ENCODE peak calls at places on chromosomes 2 and 18, in four cellular contexts. N is fibroblast of lung, S is heart left ventricle, F is cardiac muscle cell. D is an unnamed sample.

GRCh38 chr2:118013221-118013723 is 598 bp downstream of the CCDC93 start:
- DNase-seq in F (no peak), N (no peak), S (peak; percentile 60), D (peak; percentile 46)

GRCh38 chr2:27314709-27315108 is 6.5 kb upstream of the UCN start:
- DNase-seq in N (no peak), S (peak; percentile 48), F (no peak), D (no peak)

GRCh38 chr2:158743899-158744298 is 51.2 kb upstream of the DAPL1 start:
- DNase-seq in N (no peak), F (no peak), S (no peak), D (no peak)

GRCh38 chr2:16223481-16224177 is 283.3 kb downstream of the MYCN start:
- DNase-seq in N (no peak), F (no peak), S (no peak), D (no peak)

GRCh38 chr2:159449504-159450124 is 163.1 kb upstream of the WDSUB1 start:
- DNase-seq in F (no peak), S (no peak), N (peak; percentile 6), D (no peak)

GRCh38 chr2:203687161-203687560 is 19.3 kb upstream of the CD28 start:
- DNase-seq in S (no peak), N (no peak), F (peak; percentile 26), D (no peak)

GRCh38 chr2:85062565-85062964 is 70.6 kb upstream of the TCF7L1 start:
- DNase-seq in N (peak; percentile 9), F (no peak), S (no peak), D (no peak)

GRCh38 chr2:184835081-184835728 is 236.9 kb downstream of the ZNF804A start:
- DNase-seq in F (peak; percentile 1), S (peak; percentile 26), N (peak; percentile 2), D (no peak)

GRCh38 chr2:6011871-6012380 is 319.7 kb downstream of the SOX11 start:
- DNase-seq in S (no peak), F (no peak), N (no peak), D (no peak)

GRCh38 chr2:240957656-240958365 is 40.6 kb upstream of the SNED1 start:
- DNase-seq in F (peak; percentile 53), S (peak; percentile 57), N (peak; percentile 52), D (peak; percentile 58)

GRCh38 chr18:59268722-59269562 is 4.3 kb downstream of the RAX start:
- DNase-seq in N (peak; percentile 25), F (peak; percentile 36), S (no peak), D (peak; percentile 28)

GRCh38 chr2:170578596-170578995 is 136.5 kb upstream of the SP5 start:
- DNase-seq in N (no peak), F (no peak), S (no peak), D (no peak)

GRCh38 chr2:170587117-170587516 is 128.0 kb upstream of the SP5 start:
- DNase-seq in N (no peak), S (no peak), F (no peak), D (no peak)

GRCh38 chr2:170585067-170585466 is 130.1 kb upstream of the SP5 start:
- DNase-seq in S (no peak), N (no peak), F (no peak), D (no peak)

GRCh38 chr2:170582747-170583463 is 132.2 kb upstream of the SP5 start:
- DNase-seq in S (no peak), F (no peak), N (no peak), D (no peak)

DNA sequence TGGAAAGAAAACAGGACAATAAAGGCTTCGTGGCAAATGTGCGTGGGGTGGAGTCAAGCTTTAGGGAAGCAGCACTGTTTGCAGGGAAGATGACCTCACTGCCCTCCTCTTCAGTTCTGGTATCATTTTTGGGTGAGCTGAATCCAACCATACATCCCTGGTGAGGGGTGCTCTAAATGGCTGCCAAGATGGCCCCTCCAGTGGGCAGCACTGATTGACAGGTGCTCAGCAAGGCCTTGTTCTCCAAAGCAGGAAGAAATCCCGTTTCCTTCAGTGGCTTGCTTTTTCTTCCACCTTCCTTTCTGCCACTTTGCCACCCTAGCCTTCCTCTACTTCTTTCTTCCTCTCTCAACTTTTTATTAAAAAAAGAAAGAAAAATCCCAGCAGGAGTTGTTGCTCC is 132.8 kb upstream of the SP5 start:
- DNase-seq in N (no peak), S (no peak), F (no peak), D (no peak)
- H3K27ac ChIP-seq in N (no peak overlapping the region), S (no peak overlapping the region), F (no peak overlapping the region), D (no peak overlapping the region)

GRCh38 chr18:25817571-25818237 is 272.7 kb downstream of the SS18 start:
- DNase-seq in F (no peak), N (no peak), S (no peak), D (no peak)

GRCh38 chr18:25815659-25816058 is 274.8 kb downstream of the SS18 start:
- DNase-seq in S (no peak), N (no peak), F (no peak), D (no peak)

GRCh38 chr18:25814841-25815458 is 275.5 kb downstream of the SS18 start:
- DNase-seq in F (no peak), S (no peak), N (no peak), D (no peak)

DNA sequence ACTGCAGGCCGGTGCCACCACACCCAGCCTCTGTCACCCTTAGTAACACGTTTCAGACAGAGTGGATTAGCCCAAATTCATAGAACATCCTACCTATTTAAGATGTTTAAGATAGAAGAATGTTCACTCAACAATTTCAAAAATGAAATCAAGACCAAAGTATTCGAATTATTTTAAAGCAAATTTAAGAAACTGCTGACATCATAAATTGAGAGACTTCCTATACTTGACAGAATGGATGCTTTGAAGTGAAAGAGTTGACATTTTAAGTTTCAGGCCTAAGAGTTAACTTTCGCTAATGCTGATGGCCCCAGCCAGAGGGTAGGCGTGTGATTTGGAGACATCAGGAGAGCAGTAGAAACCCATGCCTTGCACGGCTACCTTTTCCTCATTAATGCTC is 271.9 kb downstream of the SS18 start:
- DNase-seq in S (no peak), N (no peak), F (no peak), D (no peak)
- H3K4me3 ChIP-seq in S (no peak overlapping the region), N (no peak overlapping the region), F (no peak overlapping the region), D (no peak overlapping the region)

DNA sequence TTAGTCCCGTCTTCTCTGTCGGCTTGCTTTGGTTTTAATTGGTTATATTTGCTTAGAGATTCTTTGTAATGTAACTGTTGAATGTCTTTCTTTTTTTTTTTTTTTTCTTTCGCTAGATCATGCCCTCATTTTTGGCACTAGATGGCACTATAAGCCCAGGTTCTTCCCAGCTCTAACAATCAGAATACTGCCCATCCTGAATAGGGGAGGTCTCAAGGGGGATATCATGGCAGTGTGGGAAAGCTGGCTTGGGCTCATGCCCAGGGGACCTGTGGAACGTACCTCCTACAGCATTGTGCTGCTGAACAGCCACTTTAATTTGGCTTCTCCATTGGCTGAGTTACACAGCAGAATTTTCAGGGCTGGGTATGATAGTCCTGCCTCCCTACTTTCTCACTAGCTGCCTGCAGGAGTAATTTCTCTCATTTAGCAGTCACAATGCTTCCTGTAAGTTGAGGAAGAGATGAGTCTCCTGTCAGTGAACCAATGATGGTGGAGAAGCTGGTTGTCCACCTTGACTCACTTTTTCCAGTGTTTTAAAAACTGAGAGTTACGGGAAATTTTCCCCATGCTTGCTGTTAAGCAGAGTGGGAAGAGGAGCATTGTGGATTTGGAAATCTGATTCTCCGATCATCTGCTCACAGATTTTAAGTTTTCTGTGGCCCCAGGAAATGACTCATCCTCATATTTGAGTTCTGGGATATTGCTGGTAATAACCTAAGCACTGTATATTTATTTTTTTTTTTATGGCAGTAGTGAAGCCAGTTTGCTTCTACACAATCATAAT is 47.2 kb downstream of the RAD51AP2 start:
- DNase-seq in N (peak; percentile 79), S (no peak), F (peak; percentile 48), D (no peak)
- TF ChIP-seq CTCF in N (peak; percentile 34), S (no peak), F (peak; percentile 41), D (no peak)

DNA sequence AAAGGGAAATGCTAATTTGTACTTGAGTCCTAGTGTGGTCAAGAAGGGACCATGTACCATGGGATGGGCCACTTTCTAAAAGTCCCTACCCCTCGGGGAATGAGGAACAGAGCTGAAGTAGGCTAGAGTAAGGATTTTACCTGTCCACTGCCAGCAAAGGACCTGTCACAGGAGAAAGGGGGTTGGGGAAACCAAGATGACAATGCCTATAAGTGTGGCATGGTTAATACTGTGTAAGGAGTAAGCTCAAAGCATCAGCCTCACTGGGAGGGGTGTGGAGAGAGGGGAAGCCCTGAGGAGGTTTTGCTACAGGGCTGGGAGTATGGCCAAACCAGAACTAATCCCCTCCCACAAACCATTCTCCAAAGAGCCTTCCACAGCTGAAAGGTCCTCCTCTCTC is 15.8 kb downstream of the GKN2 start:
- DNase-seq in N (no peak), F (peak; percentile 33), S (no peak), D (no peak)
- H3K27ac ChIP-seq in N (no peak overlapping the region), F (no peak overlapping the region), S (no peak overlapping the region), D (no peak overlapping the region)

GRCh38 chr18:63140997-63141776 is 178.4 kb downstream of the BCL2 start:
- DNase-seq in S (no peak), N (no peak), F (no peak), D (no peak)
- H3K4me3 ChIP-seq in S (no peak overlapping the region), N (no peak overlapping the region), F (no peak overlapping the region), D (no peak overlapping the region)

GRCh38 chr2:109098921-109099273 is 30.1 kb upstream of the SH3RF3 start:
- DNase-seq in F (no peak), N (no peak), S (no peak), D (no peak)

GRCh38 chr2:109098251-109098920 is 30.6 kb upstream of the SH3RF3 start:
- DNase-seq in F (peak; percentile 71), S (no peak), N (peak; percentile 12), D (no peak)

GRCh38 chr2:109103286-109103685 is 25.7 kb upstream of the SH3RF3 start:
- DNase-seq in F (no peak), N (no peak), S (no peak), D (no peak)

GRCh38 chr2:109105113-109105512 is 23.9 kb upstream of the SH3RF3 start:
- DNase-seq in F (no peak), S (no peak), N (no peak), D (no peak)

DNA sequence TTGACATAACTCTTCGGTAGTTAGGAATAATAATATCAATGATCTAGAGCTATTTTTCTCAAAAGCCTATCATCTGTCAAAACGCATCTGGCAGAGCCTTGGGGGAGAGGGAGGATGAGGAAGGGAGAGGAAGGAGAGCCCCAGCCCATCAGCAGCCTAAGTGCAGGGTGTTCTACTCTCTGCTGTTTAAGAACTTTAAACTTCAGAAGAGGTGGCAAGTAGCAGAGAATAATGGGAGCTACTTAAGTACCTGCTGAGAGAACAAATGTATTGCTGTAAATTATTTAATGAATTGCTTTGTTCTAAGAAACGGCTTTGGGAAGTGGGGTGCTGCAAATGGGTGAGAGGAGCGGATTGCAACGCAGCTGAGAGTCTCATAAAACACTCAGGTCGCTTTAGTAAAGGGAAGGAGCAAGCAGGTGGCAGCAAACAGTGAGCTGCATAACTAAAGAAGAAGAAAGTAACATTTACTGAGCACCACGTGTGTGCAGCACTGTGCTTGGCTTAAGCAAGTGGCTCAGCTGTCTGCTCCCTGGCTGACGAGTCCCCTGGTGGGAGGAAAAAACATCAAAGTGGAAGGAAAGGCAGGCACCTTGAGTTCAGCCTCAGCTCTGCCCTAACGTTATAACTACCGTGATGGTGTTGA is 26.3 kb upstream of the SH3RF3 start:
- DNase-seq in N (no peak), F (no peak), S (no peak), D (no peak)
- TF ChIP-seq CTCF in N (no peak), F (no peak), S (no peak), D (no peak)

GRCh38 chr2:233058717-233059546 is 1.2 kb upstream of the INPP5D start:
- DNase-seq in F (no peak), N (no peak), S (no peak), D (no peak)
- H3K27ac ChIP-seq in F (no peak overlapping the region), N (no peak overlapping the region), S (peak overlapping the region; percentile 75), D (no peak overlapping the region)

GRCh38 chr18:9619056-9619455 is 4.7 kb upstream of the PPP4R1 start:
- DNase-seq in S (no peak), F (no peak), N (peak; percentile 53), D (no peak)
- H3K4me3 ChIP-seq in S (no peak overlapping the region), F (no peak overlapping the region), N (no peak overlapping the region), D (no peak overlapping the region)

D was measured in thyroid gland.